ENCODE peak calls at places on chromosomes 11 and 22, in five cellular contexts. M is HEK293T, U is GM12878, C is H1, Q is HepG2. Y is an unnamed sample.

GRCh38 chr11:134237557-134237922 is 13.1 kb downstream of the VPS26B start:
- DNase-seq in U (no peak), M (no peak), Q (no peak), C (no peak), Y (no peak)

GRCh38 chr22:44985906-44986527 is 23.8 kb downstream of the PHF21B start:
- DNase-seq in C (no peak), U (no peak), Q (no peak), M (no peak), Y (no peak)

GRCh38 chr22:32752868-32753520 is 48.5 kb upstream of the TIMP3 start:
- DNase-seq in Q (no peak), C (no peak), U (no peak), M (no peak), Y (no peak)

GRCh38 chr22:37223965-37224551 is 11.8 kb upstream of the SSTR3 start:
- DNase-seq in U (no peak), Q (no peak), M (no peak), C (no peak), Y (no peak)

GRCh38 chr11:107608809-107609208 is 17.9 kb downstream of the ELMOD1 start:
- DNase-seq in M (no peak), U (no peak), Q (no peak), C (no peak), Y (no peak)

GRCh38 chr11:44865866-44866272 is 84.8 kb downstream of the TP53I11 start:
- DNase-seq in U (no peak), Q (no peak), C (no peak), M (no peak), Y (no peak)

GRCh38 chr22:47159592-47159991 is 397.1 kb downstream of the TBC1D22A start:
- DNase-seq in C (no peak), U (no peak), Q (no peak), M (no peak), Y (no peak)

GRCh38 chr11:111376453-111376871 is 2.6 kb downstream of the POU2AF1 start:
- DNase-seq in Q (no peak), U (no peak), C (no peak), M (no peak), Y (no peak)

GRCh38 chr11:60658409-60658808 is 41.0 kb upstream of the MS4A8 start:
- DNase-seq in M (no peak), U (no peak), C (no peak), Q (peak), Y (no peak)

DNA sequence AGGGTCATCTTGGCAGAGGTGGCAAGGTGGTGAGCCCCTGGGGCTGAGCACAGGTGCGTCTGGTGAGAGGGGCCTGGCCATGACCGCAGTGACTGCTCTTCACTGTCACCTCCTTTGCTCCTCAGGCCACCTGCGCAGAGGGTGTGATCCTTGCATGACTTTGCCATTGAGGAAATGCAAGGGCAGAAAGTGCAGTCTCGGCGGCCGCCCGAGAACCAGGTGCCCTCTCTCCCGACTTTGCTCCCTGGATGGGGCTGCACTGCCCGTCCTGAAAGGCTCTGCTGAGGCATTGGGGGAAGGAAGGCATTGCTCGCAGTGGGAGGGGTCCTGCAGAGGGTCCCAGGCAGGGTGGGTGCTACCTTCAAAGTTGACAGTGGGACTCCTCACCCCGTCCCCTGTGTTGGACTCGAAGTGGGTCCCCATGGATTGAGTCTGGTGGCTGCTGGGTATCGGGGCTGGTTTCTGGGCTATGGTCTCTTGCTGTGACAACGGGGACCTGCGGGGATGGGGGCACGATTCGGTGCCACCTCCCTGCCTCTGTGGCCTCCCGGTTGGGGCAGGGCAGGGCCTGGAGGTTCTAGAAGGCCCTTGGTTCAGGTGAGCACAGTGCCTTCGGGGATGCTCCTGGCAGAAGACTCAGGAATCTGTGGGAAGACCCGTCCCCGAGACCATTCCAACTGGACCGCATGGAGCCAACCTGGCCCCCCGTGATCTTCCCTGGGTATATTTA is 1239.4 kb downstream of the BRD1 start:
- DNase-seq in Q (no peak), U (no peak), C (no peak), M (no peak), Y (no peak)
- TF ChIP-seq SUZ12 in Q (no peak), U (no peak), C (no peak), M (no peak), Y (no peak)

GRCh38 chr11:23090659-23091058 is 230.4 kb upstream of the CCDC179 start:
- DNase-seq in U (no peak), Q (no peak), C (no peak), M (no peak), Y (no peak)

GRCh38 chr11:23097906-23098305 is 237.6 kb upstream of the CCDC179 start:
- DNase-seq in Q (no peak), U (no peak), C (no peak), M (no peak), Y (no peak)

GRCh38 chr11:23095650-23096049 is 235.4 kb upstream of the CCDC179 start:
- DNase-seq in C (no peak), M (no peak), U (no peak), Q (no peak), Y (no peak)
- TF ChIP-seq SUZ12 in C (no peak), M (no peak), U (no peak), Q (no peak), Y (no peak)

GRCh38 chr22:24156146-24156914 is 25.0 kb upstream of the SUSD2 start:
- DNase-seq in C (peak), Q (no peak), M (peak), U (no peak), Y (no peak)
- TF ChIP-seq SUZ12 in C (no peak), Q (no peak), M (no peak), U (no peak), Y (no peak)

GRCh38 chr11:26040339-26040738 is 291.6 kb upstream of the ANO3 start:
- DNase-seq in M (no peak), U (no peak), C (no peak), Q (no peak), Y (no peak)
- TF ChIP-seq SUZ12 in M (no peak), U (no peak), C (no peak), Q (no peak), Y (no peak)

GRCh38 chr11:67165595-67165994 is 46.5 kb downstream of the KDM2A start:
- DNase-seq in C (no peak), M (no peak), U (no peak), Q (no peak), Y (no peak)
- TF ChIP-seq SUZ12 in C (no peak), M (no peak), U (no peak), Q (no peak), Y (no peak)

GRCh38 chr11:102623998-102624397 is 1.1 kb downstream of the MMP20 start:
- DNase-seq in Q (no peak), M (no peak), U (no peak), C (no peak), Y (no peak)
- TF ChIP-seq SUZ12 in Q (no peak), M (no peak), U (no peak), C (no peak), Y (no peak)